ENCODE peak calls at places on chromosomes 12 and 14, in four cellular contexts. One of them, this sample, is unnamed.

GRCh38 chr12:28409892-28410291 is 219.6 kb downstream of the CCDC91 start:
- DNase-seq in GM06990: no peak
- DNase-seq in astrocyte of the cerebellum: no peak
- DNase-seq in tibial artery: no peak
- DNase-seq in this sample: no peak

GRCh38 chr12:68508536-68509050 is 102.1 kb upstream of the RAP1B start:
- DNase-seq in GM06990: no peak
- DNase-seq in astrocyte of the cerebellum: no peak
- DNase-seq in tibial artery: no peak
- DNase-seq in this sample: no peak

GRCh38 chr12:46952880-46953517 is 126.4 kb upstream of the PCED1B start:
- DNase-seq in GM06990: no peak
- DNase-seq in astrocyte of the cerebellum: no peak
- DNase-seq in tibial artery: no peak
- DNase-seq in this sample: no peak

GRCh38 chr12:105659355-105660075 is 329.0 kb downstream of the C12orf75 start:
- DNase-seq in GM06990: no peak
- DNase-seq in astrocyte of the cerebellum: no peak
- DNase-seq in tibial artery: no peak
- DNase-seq in this sample: no peak

GRCh38 chr12:96170328-96170727 is 23.8 kb upstream of the ELK3 start:
- DNase-seq in GM06990: no peak
- DNase-seq in astrocyte of the cerebellum: no peak
- DNase-seq in tibial artery: no peak
- DNase-seq in this sample: no peak

GRCh38 chr12:608921-609320 is 54.3 kb downstream of the NINJ2 start:
- DNase-seq in GM06990: no peak
- DNase-seq in astrocyte of the cerebellum: no peak
- DNase-seq in tibial artery: no peak
- DNase-seq in this sample: no peak

GRCh38 chr12:100675432-100675831 is 101.9 kb downstream of the GAS2L3 start:
- DNase-seq in GM06990: no peak
- DNase-seq in astrocyte of the cerebellum: peak
- DNase-seq in tibial artery: peak
- DNase-seq in this sample: no peak

GRCh38 chr12:24505366-24506025 is 443.4 kb downstream of the BCAT1 start:
- DNase-seq in GM06990: no peak
- DNase-seq in astrocyte of the cerebellum: no peak
- DNase-seq in tibial artery: no peak
- DNase-seq in this sample: no peak

GRCh38 chr12:58877243-58877743 is 43.0 kb downstream of the LRIG3 start:
- DNase-seq in GM06990: no peak
- DNase-seq in astrocyte of the cerebellum: peak
- DNase-seq in tibial artery: no peak
- DNase-seq in this sample: no peak

GRCh38 chr12:22477894-22478287 is 66.5 kb downstream of the C2CD5 start:
- DNase-seq in GM06990: no peak
- DNase-seq in astrocyte of the cerebellum: no peak
- DNase-seq in tibial artery: no peak
- DNase-seq in this sample: no peak

GRCh38 chr12:52203126-52203921 is 11.5 kb upstream of the KRT80 start:
- DNase-seq in GM06990: no peak
- DNase-seq in astrocyte of the cerebellum: no peak
- DNase-seq in tibial artery: peak
- DNase-seq in this sample: no peak

GRCh38 chr14:55071870-55072640 is 20.6 kb downstream of the MAPK1IP1L start:
- DNase-seq in GM06990: peak
- DNase-seq in astrocyte of the cerebellum: peak
- DNase-seq in tibial artery: no peak
- DNase-seq in this sample: no peak

GRCh38 chr12:108231109-108231905 is 102.2 kb downstream of the WSCD2 start:
- DNase-seq in GM06990: no peak
- DNase-seq in astrocyte of the cerebellum: no peak
- DNase-seq in tibial artery: no peak
- DNase-seq in this sample: no peak

GRCh38 chr14:60085085-60085484 is 6.6 kb upstream of the PCNX4 start:
- DNase-seq in GM06990: no peak
- DNase-seq in astrocyte of the cerebellum: no peak
- DNase-seq in tibial artery: no peak
- DNase-seq in this sample: no peak

GRCh38 chr12:100138048-100138907 is 4.4 kb downstream of the BLTP3B start:
- DNase-seq in GM06990: no peak
- DNase-seq in astrocyte of the cerebellum: no peak
- DNase-seq in tibial artery: no peak
- DNase-seq in this sample: no peak

GRCh38 chr14:68956728-68957127 is 22.4 kb downstream of the ACTN1 start:
- DNase-seq in GM06990: no peak
- DNase-seq in astrocyte of the cerebellum: peak
- DNase-seq in tibial artery: no peak
- DNase-seq in this sample: no peak

GRCh38 chr14:32657081-32657480 is 281.6 kb upstream of the NPAS3 start:
- DNase-seq in GM06990: no peak
- DNase-seq in astrocyte of the cerebellum: peak
- DNase-seq in tibial artery: peak
- DNase-seq in this sample: no peak

GRCh38 chr14:96944297-96944696 is 147.1 kb downstream of the VRK1 start:
- DNase-seq in GM06990: no peak
- DNase-seq in astrocyte of the cerebellum: no peak
- DNase-seq in tibial artery: no peak
- DNase-seq in this sample: no peak

GRCh38 chr12:3655331-3655900 is 97.5 kb downstream of the CRACR2A start:
- DNase-seq in GM06990: no peak
- DNase-seq in astrocyte of the cerebellum: no peak
- DNase-seq in tibial artery: no peak
- DNase-seq in this sample: no peak

GRCh38 chr14:101119830-101120571 is 216.5 kb upstream of the RTL1 start:
- DNase-seq in GM06990: no peak
- DNase-seq in astrocyte of the cerebellum: no peak
- DNase-seq in tibial artery: peak
- DNase-seq in this sample: peak

GRCh38 chr12:14841761-14842160 is 1.6 kb downstream of the ART4 start:
- DNase-seq in GM06990: no peak
- DNase-seq in astrocyte of the cerebellum: no peak
- DNase-seq in tibial artery: peak
- DNase-seq in this sample: no peak

GRCh38 chr14:76967788-76968187 is 60.7 kb downstream of the IRF2BPL start:
- DNase-seq in GM06990: no peak
- DNase-seq in astrocyte of the cerebellum: no peak
- DNase-seq in tibial artery: no peak
- DNase-seq in this sample: no peak

GRCh38 chr12:104455594-104456416 is 943 bp upstream of the CHST11 start:
- DNase-seq in GM06990: no peak
- DNase-seq in astrocyte of the cerebellum: no peak
- DNase-seq in tibial artery: no peak
- DNase-seq in this sample: no peak

GRCh38 chr12:132788375-132789098 is 26.9 kb upstream of the ANKLE2 start:
- DNase-seq in GM06990: no peak
- DNase-seq in astrocyte of the cerebellum: no peak
- DNase-seq in tibial artery: no peak
- DNase-seq in this sample: no peak

DNA sequence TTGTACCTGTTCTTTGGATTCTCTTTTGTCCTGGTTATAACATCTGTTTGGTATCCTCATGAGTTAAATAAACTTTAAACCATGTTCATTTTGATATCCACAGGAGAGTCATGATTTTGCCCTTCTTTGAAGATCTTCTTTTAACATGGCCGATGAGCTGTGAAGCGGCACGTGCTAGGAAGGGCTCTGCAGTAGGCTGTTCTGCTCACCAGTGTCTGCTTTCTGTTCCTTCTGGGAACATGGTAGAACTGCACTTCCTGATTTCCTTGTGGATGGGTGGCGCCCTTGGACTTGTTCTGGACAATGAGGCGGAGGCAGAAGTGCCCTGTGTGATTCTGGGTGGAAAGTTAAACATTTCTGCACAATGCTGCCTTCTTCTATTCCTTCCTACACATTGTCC is 138.1 kb downstream of the TMEM132D start:
- DNase-seq in GM06990: no peak
- DNase-seq in astrocyte of the cerebellum: no peak
- DNase-seq in tibial artery: no peak
- DNase-seq in this sample: no peak
- H3K4me3 ChIP-seq in GM06990: no peak
- H3K4me3 ChIP-seq in astrocyte of the cerebellum: no peak
- H3K4me3 ChIP-seq in tibial artery: no peak
- H3K4me3 ChIP-seq in this sample: no peak

GRCh38 chr12:31317471-31318397 is 8.2 kb downstream of the SINHCAF start:
- DNase-seq in GM06990: no peak
- DNase-seq in astrocyte of the cerebellum: no peak
- DNase-seq in tibial artery: no peak
- DNase-seq in this sample: no peak
- H3K4me3 ChIP-seq in GM06990: peak
- H3K4me3 ChIP-seq in astrocyte of the cerebellum: peak
- H3K4me3 ChIP-seq in tibial artery: peak
- H3K4me3 ChIP-seq in this sample: peak

GRCh38 chr12:71638499-71638898 is 25.1 kb downstream of the ZFC3H1 start:
- DNase-seq in GM06990: no peak
- DNase-seq in astrocyte of the cerebellum: no peak
- DNase-seq in tibial artery: no peak
- DNase-seq in this sample: no peak
- H3K4me3 ChIP-seq in GM06990: no peak
- H3K4me3 ChIP-seq in astrocyte of the cerebellum: no peak
- H3K4me3 ChIP-seq in tibial artery: no peak
- H3K4me3 ChIP-seq in this sample: no peak

GRCh38 chr12:69998011-69998410 is 173.0 kb downstream of the MYRFL start:
- DNase-seq in GM06990: no peak
- DNase-seq in astrocyte of the cerebellum: no peak
- DNase-seq in tibial artery: no peak
- DNase-seq in this sample: no peak
- H3K4me3 ChIP-seq in GM06990: no peak
- H3K4me3 ChIP-seq in astrocyte of the cerebellum: no peak
- H3K4me3 ChIP-seq in tibial artery: no peak
- H3K4me3 ChIP-seq in this sample: no peak

DNA sequence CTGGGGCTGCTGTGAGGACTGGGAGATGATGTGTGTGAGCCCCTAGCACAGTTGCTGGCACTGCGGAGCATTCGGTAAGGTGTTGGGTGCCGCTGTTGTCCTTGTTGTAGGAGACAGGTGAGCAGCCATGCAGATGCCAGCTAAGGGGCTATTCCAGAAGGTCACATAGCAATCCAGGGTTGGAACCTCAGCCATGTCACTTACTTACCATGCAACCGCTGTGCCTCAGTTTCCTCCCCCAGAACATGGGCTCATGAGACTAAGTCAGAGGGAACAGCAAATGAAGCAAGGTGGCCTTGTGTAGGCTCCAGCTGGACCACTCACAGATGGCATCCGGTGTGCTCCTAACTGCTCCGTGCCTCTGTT is 13.2 kb downstream of the DTX1 start:
- DNase-seq in GM06990: no peak
- DNase-seq in astrocyte of the cerebellum: no peak
- DNase-seq in tibial artery: no peak
- DNase-seq in this sample: no peak
- H3K4me3 ChIP-seq in GM06990: no peak
- H3K4me3 ChIP-seq in astrocyte of the cerebellum: no peak
- H3K4me3 ChIP-seq in tibial artery: no peak
- H3K4me3 ChIP-seq in this sample: no peak

This sample was measured in esophagus muscularis mucosa.